ENCODE peak calls at places on chromosomes 11 and 22, in eight cellular contexts. One of them, this sample, is unnamed.

GRCh38 chr11:129143335-129143734 is 48.8 kb downstream of the ARHGAP32 start:
- DNase-seq in HFF-Myc: peak
- DNase-seq in AG10803: peak
- DNase-seq in PC-9: peak
- DNase-seq in A549: peak
- DNase-seq in astrocyte of the spinal cord: peak
- DNase-seq in lung: peak
- DNase-seq in Peyer's patch: peak
- DNase-seq in this sample: peak

GRCh38 chr22:41688365-41689211 is at the start of gene SNU13:
- DNase-seq in HFF-Myc: no peak
- DNase-seq in AG10803: peak
- DNase-seq in PC-9: peak
- DNase-seq in A549: peak
- DNase-seq in astrocyte of the spinal cord: peak
- DNase-seq in lung: peak
- DNase-seq in Peyer's patch: peak
- DNase-seq in this sample: peak

GRCh38 chr11:115222218-115222862 is 281.9 kb downstream of the CADM1 start:
- DNase-seq in HFF-Myc: peak
- DNase-seq in AG10803: peak
- DNase-seq in PC-9: no peak
- DNase-seq in A549: peak
- DNase-seq in astrocyte of the spinal cord: peak
- DNase-seq in lung: no peak
- DNase-seq in Peyer's patch: no peak
- DNase-seq in this sample: no peak

GRCh38 chr22:48444320-48445112 is 1383.2 kb downstream of the BRD1 start:
- DNase-seq in HFF-Myc: no peak
- DNase-seq in AG10803: peak
- DNase-seq in PC-9: no peak
- DNase-seq in A549: no peak
- DNase-seq in astrocyte of the spinal cord: no peak
- DNase-seq in lung: no peak
- DNase-seq in Peyer's patch: no peak
- DNase-seq in this sample: no peak

GRCh38 chr22:27952779-27953178 is 33.7 kb upstream of the PITPNB start:
- DNase-seq in HFF-Myc: no peak
- DNase-seq in AG10803: peak
- DNase-seq in PC-9: no peak
- DNase-seq in A549: no peak
- DNase-seq in astrocyte of the spinal cord: no peak
- DNase-seq in lung: no peak
- DNase-seq in Peyer's patch: no peak
- DNase-seq in this sample: no peak

GRCh38 chr11:117072517-117073218 is 25.6 kb downstream of the SIK3 start:
- DNase-seq in HFF-Myc: peak
- DNase-seq in AG10803: peak
- DNase-seq in PC-9: peak
- DNase-seq in A549: peak
- DNase-seq in astrocyte of the spinal cord: peak
- DNase-seq in lung: no peak
- DNase-seq in Peyer's patch: no peak
- DNase-seq in this sample: peak

GRCh38 chr11:45105233-45105992 is 41.0 kb upstream of the PRDM11 start:
- DNase-seq in HFF-Myc: no peak
- DNase-seq in AG10803: peak
- DNase-seq in PC-9: peak
- DNase-seq in A549: peak
- DNase-seq in astrocyte of the spinal cord: peak
- DNase-seq in lung: peak
- DNase-seq in Peyer's patch: peak
- DNase-seq in this sample: no peak

GRCh38 chr22:31247726-31248125 is 35.6 kb downstream of the LIMK2 start:
- DNase-seq in HFF-Myc: no peak
- DNase-seq in AG10803: no peak
- DNase-seq in PC-9: no peak
- DNase-seq in A549: no peak
- DNase-seq in astrocyte of the spinal cord: no peak
- DNase-seq in lung: no peak
- DNase-seq in Peyer's patch: no peak
- DNase-seq in this sample: no peak

GRCh38 chr11:127369301-127369968 is 368.9 kb upstream of the KIRREL3 start:
- DNase-seq in HFF-Myc: no peak
- DNase-seq in AG10803: no peak
- DNase-seq in PC-9: no peak
- DNase-seq in A549: no peak
- DNase-seq in astrocyte of the spinal cord: no peak
- DNase-seq in lung: no peak
- DNase-seq in Peyer's patch: no peak
- DNase-seq in this sample: no peak

GRCh38 chr11:69902337-69902736 is 83.1 kb upstream of the FGF3 start:
- DNase-seq in HFF-Myc: no peak
- DNase-seq in AG10803: no peak
- DNase-seq in PC-9: no peak
- DNase-seq in A549: no peak
- DNase-seq in astrocyte of the spinal cord: no peak
- DNase-seq in lung: no peak
- DNase-seq in Peyer's patch: no peak
- DNase-seq in this sample: no peak

GRCh38 chr22:22696104-22696503 is 51.7 kb downstream of the GGTLC2 start:
- DNase-seq in HFF-Myc: no peak
- DNase-seq in AG10803: no peak
- DNase-seq in PC-9: no peak
- DNase-seq in A549: no peak
- DNase-seq in astrocyte of the spinal cord: no peak
- DNase-seq in lung: no peak
- DNase-seq in Peyer's patch: no peak
- DNase-seq in this sample: no peak

GRCh38 chr22:25829237-25829636 is 87.2 kb downstream of the MYO18B start:
- DNase-seq in HFF-Myc: no peak
- DNase-seq in AG10803: no peak
- DNase-seq in PC-9: no peak
- DNase-seq in A549: no peak
- DNase-seq in astrocyte of the spinal cord: no peak
- DNase-seq in lung: no peak
- DNase-seq in Peyer's patch: no peak
- DNase-seq in this sample: no peak

GRCh38 chr11:126332221-126332711 is 23.2 kb upstream of the ST3GAL4 start:
- DNase-seq in HFF-Myc: peak
- DNase-seq in AG10803: peak
- DNase-seq in PC-9: no peak
- DNase-seq in A549: no peak
- DNase-seq in astrocyte of the spinal cord: peak
- DNase-seq in lung: no peak
- DNase-seq in Peyer's patch: no peak
- DNase-seq in this sample: no peak

GRCh38 chr11:71268706-71269321 is 16.4 kb upstream of the SHANK2 start:
- DNase-seq in HFF-Myc: no peak
- DNase-seq in AG10803: no peak
- DNase-seq in PC-9: no peak
- DNase-seq in A549: no peak
- DNase-seq in astrocyte of the spinal cord: no peak
- DNase-seq in lung: no peak
- DNase-seq in Peyer's patch: no peak
- DNase-seq in this sample: no peak

GRCh38 chr22:30830907-30831306 is 136.2 kb downstream of the OSBP2 start:
- DNase-seq in HFF-Myc: peak
- DNase-seq in AG10803: peak
- DNase-seq in PC-9: peak
- DNase-seq in A549: peak
- DNase-seq in astrocyte of the spinal cord: peak
- DNase-seq in lung: no peak
- DNase-seq in Peyer's patch: no peak
- DNase-seq in this sample: peak

GRCh38 chr11:112113539-112114457 is 27.1 kb downstream of the SDHD start:
- DNase-seq in HFF-Myc: peak
- DNase-seq in AG10803: peak
- DNase-seq in PC-9: peak
- DNase-seq in A549: peak
- DNase-seq in astrocyte of the spinal cord: peak
- DNase-seq in lung: no peak
- DNase-seq in Peyer's patch: no peak
- DNase-seq in this sample: peak

GRCh38 chr11:87451400-87451799 is 413.7 kb downstream of the TMEM135 start:
- DNase-seq in HFF-Myc: no peak
- DNase-seq in AG10803: no peak
- DNase-seq in PC-9: no peak
- DNase-seq in A549: no peak
- DNase-seq in astrocyte of the spinal cord: peak
- DNase-seq in lung: no peak
- DNase-seq in Peyer's patch: no peak
- DNase-seq in this sample: no peak

GRCh38 chr11:32213223-32213622 is 122.3 kb downstream of the RCN1 start:
- DNase-seq in HFF-Myc: peak
- DNase-seq in AG10803: peak
- DNase-seq in PC-9: no peak
- DNase-seq in A549: no peak
- DNase-seq in astrocyte of the spinal cord: peak
- DNase-seq in lung: no peak
- DNase-seq in Peyer's patch: no peak
- DNase-seq in this sample: peak

GRCh38 chr22:50726643-50727340 is 11.2 kb upstream of the ACR start:
- DNase-seq in HFF-Myc: no peak
- DNase-seq in AG10803: no peak
- DNase-seq in PC-9: no peak
- DNase-seq in A549: no peak
- DNase-seq in astrocyte of the spinal cord: no peak
- DNase-seq in lung: no peak
- DNase-seq in Peyer's patch: no peak
- DNase-seq in this sample: no peak
- TF ChIP-seq CTCF in HFF-Myc: no peak
- TF ChIP-seq CTCF in AG10803: no peak
- TF ChIP-seq CTCF in PC-9: no peak
- TF ChIP-seq CTCF in A549: no peak
- TF ChIP-seq CTCF in astrocyte of the spinal cord: no peak
- TF ChIP-seq CTCF in lung: no peak
- TF ChIP-seq CTCF in Peyer's patch: no peak
- TF ChIP-seq CTCF in this sample: no peak

GRCh38 chr11:47258317-47258902 is 614 bp downstream of the NR1H3 start:
- DNase-seq in HFF-Myc: no peak
- DNase-seq in AG10803: no peak
- DNase-seq in PC-9: no peak
- DNase-seq in A549: no peak
- DNase-seq in astrocyte of the spinal cord: no peak
- DNase-seq in lung: no peak
- DNase-seq in Peyer's patch: no peak
- DNase-seq in this sample: no peak

GRCh38 chr11:47256374-47256773 is 1.4 kb upstream of the NR1H3 start:
- DNase-seq in HFF-Myc: no peak
- DNase-seq in AG10803: no peak
- DNase-seq in PC-9: no peak
- DNase-seq in A549: no peak
- DNase-seq in astrocyte of the spinal cord: no peak
- DNase-seq in lung: no peak
- DNase-seq in Peyer's patch: no peak
- DNase-seq in this sample: no peak

GRCh38 chr11:47257518-47258316 is at the start of gene NR1H3:
- DNase-seq in HFF-Myc: peak
- DNase-seq in AG10803: peak
- DNase-seq in PC-9: peak
- DNase-seq in A549: peak
- DNase-seq in astrocyte of the spinal cord: peak
- DNase-seq in lung: peak
- DNase-seq in Peyer's patch: no peak
- DNase-seq in this sample: no peak

GRCh38 chr11:47259178-47259977 is 1.6 kb downstream of the NR1H3 start:
- DNase-seq in HFF-Myc: no peak
- DNase-seq in AG10803: peak
- DNase-seq in PC-9: peak
- DNase-seq in A549: peak
- DNase-seq in astrocyte of the spinal cord: peak
- DNase-seq in lung: no peak
- DNase-seq in Peyer's patch: no peak
- DNase-seq in this sample: no peak

GRCh38 chr11:47257178-47257517 is 648 bp upstream of the NR1H3 start:
- DNase-seq in HFF-Myc: no peak
- DNase-seq in AG10803: no peak
- DNase-seq in PC-9: no peak
- DNase-seq in A549: no peak
- DNase-seq in astrocyte of the spinal cord: no peak
- DNase-seq in lung: no peak
- DNase-seq in Peyer's patch: no peak
- DNase-seq in this sample: no peak
- H3K4me3 ChIP-seq in HFF-Myc: peak
- H3K4me3 ChIP-seq in AG10803: no peak
- H3K4me3 ChIP-seq in PC-9: peak
- H3K4me3 ChIP-seq in A549: peak
- H3K4me3 ChIP-seq in astrocyte of the spinal cord: no peak
- H3K4me3 ChIP-seq in lung: no peak
- H3K4me3 ChIP-seq in Peyer's patch: peak
- H3K4me3 ChIP-seq in this sample: peak

GRCh38 chr11:2930705-2931415 is 1.6 kb upstream of the PHLDA2 start:
- DNase-seq in HFF-Myc: no peak
- DNase-seq in AG10803: no peak
- DNase-seq in PC-9: peak
- DNase-seq in A549: peak
- DNase-seq in astrocyte of the spinal cord: peak
- DNase-seq in lung: peak
- DNase-seq in Peyer's patch: peak
- DNase-seq in this sample: no peak
- TF ChIP-seq CTCF in HFF-Myc: peak
- TF ChIP-seq CTCF in AG10803: peak
- TF ChIP-seq CTCF in PC-9: peak
- TF ChIP-seq CTCF in A549: peak
- TF ChIP-seq CTCF in astrocyte of the spinal cord: peak
- TF ChIP-seq CTCF in lung: peak
- TF ChIP-seq CTCF in Peyer's patch: peak
- TF ChIP-seq CTCF in this sample: peak

DNA sequence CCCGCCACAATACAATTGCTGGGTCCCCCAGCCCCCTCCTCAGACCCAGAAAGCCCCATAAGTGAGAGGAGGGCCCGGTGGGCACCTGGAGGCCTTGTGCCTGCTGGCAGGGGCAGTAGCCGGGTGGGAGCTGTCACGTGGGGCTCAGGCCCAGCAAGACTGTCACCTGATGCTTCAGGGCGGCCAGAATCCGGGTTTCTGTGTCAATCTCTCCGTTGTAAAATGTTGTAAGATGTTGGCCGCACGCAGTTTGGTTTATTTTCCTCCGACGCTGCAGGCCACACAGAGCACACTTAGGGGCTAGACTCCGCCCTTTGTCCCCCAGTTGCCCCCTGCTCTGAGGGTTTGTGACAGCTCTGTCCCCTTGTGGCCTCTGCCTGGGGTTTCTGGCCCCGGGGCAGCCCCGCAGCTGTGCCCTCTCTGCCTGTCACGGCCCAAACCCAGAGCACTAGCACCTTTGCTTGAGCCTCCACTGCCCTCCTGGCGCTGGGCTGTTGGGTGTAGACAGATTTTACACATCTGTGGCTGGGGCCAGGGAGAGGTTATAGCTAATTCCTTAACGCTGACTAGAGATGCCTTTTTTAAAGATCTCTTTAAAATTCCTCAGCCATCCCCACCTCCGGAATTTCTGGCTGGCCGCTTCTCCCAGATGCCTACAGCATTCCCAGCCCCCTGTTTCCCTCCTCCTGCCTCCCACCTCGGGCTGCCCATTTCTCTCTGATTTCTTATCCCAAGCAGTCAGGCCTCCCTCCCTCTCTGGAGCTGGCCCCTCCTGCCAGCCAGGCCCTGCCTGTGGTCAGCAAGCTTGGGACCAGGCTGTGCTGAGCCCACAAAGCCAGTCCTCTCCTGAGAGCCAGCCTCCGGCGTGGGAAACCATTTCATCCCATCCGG is 3.2 kb upstream of the PRR5 start:
- DNase-seq in HFF-Myc: peak
- DNase-seq in AG10803: peak
- DNase-seq in PC-9: no peak
- DNase-seq in A549: no peak
- DNase-seq in astrocyte of the spinal cord: peak
- DNase-seq in lung: no peak
- DNase-seq in Peyer's patch: no peak
- DNase-seq in this sample: peak
- H3K4me3 ChIP-seq in HFF-Myc: peak
- H3K4me3 ChIP-seq in AG10803: peak
- H3K4me3 ChIP-seq in PC-9: no peak
- H3K4me3 ChIP-seq in A549: no peak
- H3K4me3 ChIP-seq in astrocyte of the spinal cord: no peak
- H3K4me3 ChIP-seq in lung: no peak
- H3K4me3 ChIP-seq in Peyer's patch: no peak
- H3K4me3 ChIP-seq in this sample: no peak

This sample was measured in retinal pigment epithelial cell.